ENCODE peak calls at places on chromosomes 16 and 17, in eight cellular contexts. D, G, X, Y, E, Z, M and R are unnamed samples.

GRCh38 chr17:40038882-40039513 is 15.2 kb downstream of the MED24 start:
- DNase-seq in D (peak), G (peak), X (no peak), Y (peak), E (peak), Z (peak), M (peak), R (no peak)

GRCh38 chr16:3655030-3655790 is 719 bp downstream of the DNASE1 start:
- DNase-seq in D (peak), G (no peak), X (no peak), Y (no peak), E (no peak), Z (peak), M (no peak), R (no peak)

GRCh38 chr17:80909635-80910034 is 82.0 kb upstream of the CHMP6 start:
- DNase-seq in D (no peak), G (no peak), X (no peak), Y (no peak), E (no peak), Z (no peak), M (no peak), R (no peak)

GRCh38 chr17:18043491-18043890 is 4.3 kb downstream of the GID4 start:
- DNase-seq in D (no peak), G (no peak), X (no peak), Y (peak), E (no peak), Z (no peak), M (no peak), R (no peak)

GRCh38 chr16:85522517-85522841 is 90.6 kb upstream of the GSE1 start:
- DNase-seq in D (no peak), G (no peak), X (no peak), Y (no peak), E (no peak), Z (no peak), M (no peak), R (no peak)

GRCh38 chr17:51103451-51103850 is 17.2 kb downstream of the SPAG9 start:
- DNase-seq in D (no peak), G (no peak), X (no peak), Y (no peak), E (peak), Z (no peak), M (no peak), R (no peak)

GRCh38 chr17:71472809-71473789 is 647.7 kb upstream of the SOX9 start:
- DNase-seq in D (peak), G (no peak), X (no peak), Y (peak), E (no peak), Z (no peak), M (no peak), R (peak)

GRCh38 chr17:65865715-65866425 is 304.4 kb upstream of the AXIN2 start:
- DNase-seq in D (no peak), G (no peak), X (no peak), Y (no peak), E (no peak), Z (no peak), M (no peak), R (no peak)

GRCh38 chr16:74480150-74481029 is 59.1 kb upstream of the CLEC18B start:
- DNase-seq in D (peak), G (peak), X (no peak), Y (peak), E (peak), Z (no peak), M (peak), R (no peak)

GRCh38 chr16:728131-728889 is 1.4 kb downstream of the HAGHL start:
- DNase-seq in D (peak), G (no peak), X (no peak), Y (peak), E (peak), Z (no peak), M (peak), R (peak)

GRCh38 chr16:80924372-80924978 is 82.2 kb downstream of the CMC2 start:
- DNase-seq in D (peak), G (no peak), X (no peak), Y (peak), E (peak), Z (peak), M (peak), R (peak)

GRCh38 chr17:39486242-39486641 is 25.0 kb downstream of the CDK12 start:
- DNase-seq in D (no peak), G (no peak), X (no peak), Y (peak), E (peak), Z (no peak), M (no peak), R (no peak)

GRCh38 chr17:76266244-76266938 is 1.2 kb downstream of the UBALD2 start:
- DNase-seq in D (peak), G (no peak), X (no peak), Y (no peak), E (no peak), Z (no peak), M (peak), R (no peak)

GRCh38 chr16:51919736-51920135 is 627.2 kb downstream of the TOX3 start:
- DNase-seq in D (no peak), G (no peak), X (no peak), Y (no peak), E (no peak), Z (no peak), M (no peak), R (no peak)

GRCh38 chr17:68161644-68162428 is 86.0 kb upstream of the AMZ2 start:
- DNase-seq in D (no peak), G (no peak), X (no peak), Y (no peak), E (no peak), Z (no peak), M (no peak), R (no peak)

GRCh38 chr16:5490499-5490898 is 392.9 kb upstream of the EEF2KMT start:
- DNase-seq in D (peak), G (no peak), X (no peak), Y (peak), E (no peak), Z (no peak), M (peak), R (no peak)

GRCh38 chr16:9516444-9516843 is 425.0 kb downstream of the HAPSTR1 start:
- DNase-seq in D (no peak), G (no peak), X (no peak), Y (no peak), E (no peak), Z (no peak), M (no peak), R (no peak)

GRCh38 chr17:79874329-79874981 is 35.2 kb upstream of the CBX4 start:
- DNase-seq in D (peak), G (no peak), X (no peak), Y (peak), E (no peak), Z (no peak), M (no peak), R (no peak)

GRCh38 chr16:68227850-68228553 is 7.9 kb downstream of the ESRP2 start:
- DNase-seq in D (peak), G (no peak), X (no peak), Y (no peak), E (peak), Z (no peak), M (no peak), R (no peak)

GRCh38 chr16:4263504-4264436 is 9.1 kb downstream of the TFAP4 start:
- DNase-seq in D (peak), G (peak), X (no peak), Y (peak), E (peak), Z (peak), M (peak), R (no peak)

GRCh38 chr17:1110524-1110843 is 69.3 kb downstream of the ABR start:
- DNase-seq in D (no peak), G (no peak), X (no peak), Y (no peak), E (no peak), Z (no peak), M (no peak), R (no peak)

GRCh38 chr17:1109606-1110523 is 69.9 kb downstream of the ABR start:
- DNase-seq in D (peak), G (no peak), X (no peak), Y (peak), E (peak), Z (no peak), M (peak), R (peak)

GRCh38 chr17:1108560-1108809 is 71.3 kb downstream of the ABR start:
- DNase-seq in D (no peak), G (no peak), X (no peak), Y (no peak), E (no peak), Z (peak), M (no peak), R (no peak)

GRCh38 chr17:1107777-1108559 is 71.8 kb downstream of the ABR start:
- DNase-seq in D (no peak), G (no peak), X (no peak), Y (no peak), E (no peak), Z (no peak), M (peak), R (no peak)

GRCh38 chr17:1108810-1109605 is 70.8 kb downstream of the ABR start:
- DNase-seq in D (peak), G (no peak), X (no peak), Y (peak), E (peak), Z (peak), M (peak), R (peak)
- TF ChIP-seq POLR2A in D (peak), G (no peak), X (no peak), Y (peak), E (no peak), Z (peak), M (peak), R (peak)

DNA sequence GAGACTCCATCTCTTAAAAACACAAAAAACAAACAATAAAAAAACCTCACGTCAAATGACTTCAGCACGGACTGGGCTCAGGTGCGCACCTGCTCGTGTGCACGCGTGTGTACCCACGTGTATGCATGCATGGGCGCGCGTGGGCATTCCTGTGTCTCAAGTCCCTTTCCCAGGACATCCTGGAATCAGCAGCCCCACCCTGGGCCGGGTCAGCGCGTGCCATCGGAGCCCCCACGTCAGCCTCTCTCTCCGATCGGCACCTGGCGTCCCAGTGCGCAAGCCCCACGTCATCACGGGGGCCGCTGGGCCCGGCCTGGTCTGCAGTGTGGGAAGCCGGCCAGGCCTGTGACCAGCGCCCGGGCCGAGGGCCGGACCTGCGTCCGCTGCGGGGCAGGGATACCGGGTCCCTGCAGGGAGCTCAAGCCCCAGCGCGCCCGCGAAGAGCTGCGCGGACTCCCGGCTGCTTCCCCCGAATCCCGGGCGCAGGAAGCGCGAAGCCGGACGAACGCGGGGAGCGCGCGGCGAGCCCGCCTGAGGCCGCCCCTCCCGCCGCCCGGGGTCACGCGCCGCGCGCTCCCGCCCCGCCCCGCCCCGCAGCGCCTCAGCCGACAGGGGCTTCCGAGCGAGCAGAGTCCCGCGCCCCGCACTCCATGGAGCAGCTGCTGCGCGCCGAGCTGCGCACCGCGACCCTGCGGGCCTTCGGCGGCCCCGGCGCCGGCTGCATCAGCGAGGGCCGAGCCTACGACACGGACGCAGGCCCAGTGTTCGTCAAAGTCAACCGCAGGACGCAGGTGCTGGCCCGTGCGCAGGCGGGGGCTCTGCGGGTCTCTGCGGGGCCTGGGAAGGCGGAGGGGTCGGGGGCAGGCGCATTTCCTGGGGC is at the start of gene FN3K:
- DNase-seq in D (peak), G (peak), X (no peak), Y (peak), E (peak), Z (peak), M (peak), R (no peak)
- TF ChIP-seq POLR2A in D (peak), G (peak), X (no peak), Y (peak), E (no peak), Z (peak), M (peak), R (no peak)

DNA sequence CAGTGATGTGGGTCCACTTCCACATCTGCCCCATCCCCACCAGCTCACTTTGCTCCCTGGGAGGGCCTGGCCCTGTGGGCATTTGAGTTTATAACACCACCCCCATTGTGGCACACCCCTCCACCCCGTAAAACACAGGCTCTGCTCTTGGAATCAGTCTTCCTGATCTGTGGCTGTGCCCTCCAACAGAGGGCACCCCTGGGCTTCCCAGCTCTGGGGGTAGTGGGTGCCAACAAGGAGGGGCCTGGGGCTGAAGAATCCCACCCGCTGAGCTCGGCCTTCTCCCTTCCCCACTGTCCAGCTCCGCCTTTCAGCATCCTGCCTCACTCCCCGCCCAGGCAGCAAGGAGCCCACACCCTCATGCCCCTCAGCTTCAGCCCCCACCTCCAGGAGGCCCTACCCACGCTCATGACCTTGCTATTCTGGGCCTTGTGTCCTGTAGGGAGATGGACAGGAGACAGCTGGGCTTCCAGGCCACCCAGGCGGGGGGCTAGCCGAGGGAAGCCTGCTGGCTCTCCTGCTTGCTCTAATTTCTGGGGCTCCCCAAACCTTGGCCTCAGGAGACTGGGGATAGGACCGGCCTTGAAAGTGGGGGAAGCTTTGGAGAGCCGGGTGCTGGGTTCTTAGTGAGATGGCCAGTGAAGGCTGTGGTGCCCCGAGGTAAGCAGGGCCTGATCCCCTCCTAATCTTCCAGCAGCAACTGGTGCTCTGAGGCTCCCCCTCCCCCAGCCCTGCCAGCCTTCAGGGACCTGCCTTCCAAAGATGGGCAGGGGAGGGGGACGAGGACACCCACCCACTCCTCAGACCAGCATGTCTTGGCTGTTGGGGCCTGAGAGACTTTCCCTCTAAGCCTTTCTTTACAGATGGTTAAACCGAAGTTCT is 2.9 kb upstream of the ATP2A1 start:
- DNase-seq in D (no peak), G (no peak), X (no peak), Y (peak), E (no peak), Z (no peak), M (no peak), R (no peak)
- TF ChIP-seq POLR2A in D (no peak), G (no peak), X (no peak), Y (no peak), E (no peak), Z (no peak), M (no peak), R (no peak)

GRCh38 chr17:75116681-75117080 is 6.9 kb downstream of the ARMC7 start:
- DNase-seq in D (no peak), G (no peak), X (no peak), Y (no peak), E (no peak), Z (no peak), M (no peak), R (no peak)

GRCh38 chr17:75111777-75112176 is 2.0 kb downstream of the ARMC7 start:
- DNase-seq in D (no peak), G (no peak), X (no peak), Y (no peak), E (no peak), Z (no peak), M (no peak), R (no peak)

GRCh38 chr17:75115545-75115944 is 5.8 kb downstream of the ARMC7 start:
- DNase-seq in D (no peak), G (no peak), X (no peak), Y (no peak), E (no peak), Z (no peak), M (no peak), R (no peak)

GRCh38 chr17:75110307-75110937 is 653 bp downstream of the ARMC7 start:
- DNase-seq in D (peak), G (no peak), X (no peak), Y (peak), E (peak), Z (no peak), M (peak), R (no peak)

GRCh38 chr17:75113798-75114551 is 4.2 kb downstream of the ARMC7 start:
- DNase-seq in D (peak), G (peak), X (peak), Y (peak), E (peak), Z (peak), M (peak), R (peak)
- TF ChIP-seq POLR2A in D (no peak), G (no peak), X (no peak), Y (no peak), E (no peak), Z (no peak), M (peak), R (peak)

DNA sequence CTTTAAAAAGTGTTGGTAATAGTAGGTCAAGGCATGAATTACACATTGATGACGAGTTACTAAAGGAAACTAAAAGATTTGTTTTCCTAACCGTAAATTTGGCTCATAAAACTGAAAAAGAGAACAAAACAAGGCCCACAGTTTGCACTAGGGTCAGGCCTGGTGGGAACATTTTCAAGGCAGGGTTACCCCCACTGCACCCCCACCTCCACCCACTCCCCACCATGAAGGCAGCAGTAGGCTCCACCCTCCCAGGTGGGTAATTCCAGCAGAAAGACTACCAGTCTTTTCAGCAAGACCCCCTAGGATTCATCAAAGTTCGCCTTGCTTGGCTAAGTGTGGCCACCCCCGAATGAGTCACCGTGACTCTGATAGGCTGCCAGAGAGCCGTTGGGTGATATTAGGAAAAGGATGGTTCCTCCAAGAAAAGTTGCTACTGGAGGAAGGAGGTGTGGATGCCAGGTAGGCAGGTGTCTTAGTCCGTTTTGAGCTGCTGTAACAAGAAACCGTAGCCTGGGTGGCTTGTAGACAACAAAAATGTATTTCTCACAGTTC is 8.6 kb downstream of the DNAAF1 start:
- DNase-seq in D (no peak), G (no peak), X (no peak), Y (no peak), E (no peak), Z (peak), M (no peak), R (no peak)
- TF ChIP-seq POLR2A in D (no peak), G (no peak), X (no peak), Y (no peak), E (no peak), Z (no peak), M (no peak), R (no peak)

DNA sequence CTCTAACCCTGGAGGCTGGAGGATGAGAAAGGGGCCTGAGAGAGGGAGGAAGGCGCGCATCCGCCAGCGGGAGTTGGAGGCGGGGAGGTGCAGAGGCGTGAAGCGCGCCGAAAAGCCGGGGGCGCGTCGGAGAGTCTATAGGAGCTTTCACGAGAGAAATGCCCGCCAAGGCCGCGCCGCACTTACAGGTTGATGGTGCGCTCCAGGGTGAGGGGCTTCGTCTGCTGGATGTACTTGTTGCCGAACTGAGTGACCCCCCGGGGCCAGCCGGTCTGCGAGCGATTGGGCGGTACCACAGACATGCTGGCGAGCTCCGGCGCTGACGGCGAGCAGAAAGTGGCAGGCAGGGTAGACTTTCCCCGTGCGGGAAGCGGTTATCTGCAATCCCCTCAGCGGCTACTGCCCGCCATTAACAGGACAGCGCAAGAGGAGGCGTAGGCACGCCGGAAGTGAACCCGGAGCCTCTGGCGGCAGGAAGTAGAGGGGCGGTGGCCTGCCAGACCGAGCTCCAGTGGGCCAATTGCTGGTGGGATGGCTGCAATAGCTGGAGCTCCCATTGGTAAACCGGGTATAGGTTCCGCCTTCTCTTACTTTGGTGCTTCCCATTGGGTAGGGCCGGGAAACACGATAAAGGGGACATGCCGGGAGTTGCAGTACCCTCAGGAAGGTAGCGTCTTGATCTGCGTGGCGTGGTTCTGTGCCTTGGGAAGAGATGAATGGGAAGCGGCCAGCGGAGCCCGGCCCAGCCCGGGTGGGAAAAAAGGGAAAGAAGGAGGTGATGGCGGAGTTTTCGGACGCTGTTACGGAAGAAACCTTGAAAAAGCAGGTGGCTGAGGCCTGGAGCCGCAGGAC is at the start of the genes NUDT21 and OGFOD1:
- DNase-seq in D (peak), G (peak), X (peak), Y (peak), E (peak), Z (peak), M (peak), R (peak)
- TF ChIP-seq POLR2A in D (peak), G (peak), X (no peak), Y (peak), E (no peak), Z (peak), M (peak), R (peak)